ENCODE peak calls at places on chromosome 1, in five cellular contexts. One of them, this sample, is unnamed.

GRCh38 chr1:21884456-21885235 is 52.5 kb downstream of the HSPG2 start:
- DNase-seq in PC-9: no peak
- DNase-seq in colonic mucosa: no peak
- DNase-seq in H9: no peak
- DNase-seq in kidney: no peak
- DNase-seq in this sample: no peak

GRCh38 chr1:66276229-66276628 is 257.7 kb upstream of the SGIP1 start:
- DNase-seq in colonic mucosa: no peak
- DNase-seq in H9: no peak
- DNase-seq in kidney: no peak
- DNase-seq in PC-9: no peak
- DNase-seq in this sample: no peak

GRCh38 chr1:94672934-94673333 is 131.4 kb upstream of the F3 start:
- DNase-seq in colonic mucosa: no peak
- DNase-seq in PC-9: no peak
- DNase-seq in kidney: no peak
- DNase-seq in H9: no peak
- DNase-seq in this sample: peak

GRCh38 chr1:199550384-199551067 is 477.0 kb upstream of the NR5A2 start:
- DNase-seq in colonic mucosa: no peak
- DNase-seq in H9: no peak
- DNase-seq in PC-9: no peak
- DNase-seq in kidney: no peak
- DNase-seq in this sample: no peak

GRCh38 chr1:176384841-176385240 is 78.1 kb upstream of the PAPPA2 start:
- DNase-seq in colonic mucosa: no peak
- DNase-seq in PC-9: no peak
- DNase-seq in H9: no peak
- DNase-seq in kidney: no peak
- DNase-seq in this sample: no peak

GRCh38 chr1:40948741-40949528 is 30.6 kb upstream of the CTPS1 start:
- DNase-seq in PC-9: peak
- DNase-seq in H9: peak
- DNase-seq in colonic mucosa: peak
- DNase-seq in kidney: no peak
- DNase-seq in this sample: peak

GRCh38 chr1:234885601-234886000 is 243.0 kb downstream of the TOMM20 start:
- DNase-seq in PC-9: no peak
- DNase-seq in kidney: no peak
- DNase-seq in colonic mucosa: no peak
- DNase-seq in H9: no peak
- DNase-seq in this sample: no peak

GRCh38 chr1:206507395-206508129 is at the start of gene RASSF5:
- DNase-seq in colonic mucosa: peak
- DNase-seq in H9: peak
- DNase-seq in PC-9: peak
- DNase-seq in kidney: peak
- DNase-seq in this sample: peak

GRCh38 chr1:41366428-41367101 is 5.3 kb downstream of the FOXO6 start:
- DNase-seq in H9: no peak
- DNase-seq in colonic mucosa: peak
- DNase-seq in PC-9: peak
- DNase-seq in kidney: no peak
- DNase-seq in this sample: no peak

GRCh38 chr1:54886724-54887664 is at the start of gene DHCR24:
- DNase-seq in PC-9: peak
- DNase-seq in kidney: peak
- DNase-seq in colonic mucosa: peak
- DNase-seq in H9: peak
- DNase-seq in this sample: peak

GRCh38 chr1:48093147-48093546 is 96.0 kb upstream of the TRABD2B start:
- DNase-seq in colonic mucosa: peak
- DNase-seq in PC-9: no peak
- DNase-seq in H9: peak
- DNase-seq in kidney: no peak
- DNase-seq in this sample: peak

GRCh38 chr1:87939486-87939885 is 610.8 kb downstream of the LMO4 start:
- DNase-seq in colonic mucosa: no peak
- DNase-seq in PC-9: no peak
- DNase-seq in H9: no peak
- DNase-seq in kidney: no peak
- DNase-seq in this sample: no peak

GRCh38 chr1:27643626-27644368 is 8.8 kb upstream of the FGR start:
- DNase-seq in PC-9: peak
- DNase-seq in H9: peak
- DNase-seq in kidney: no peak
- DNase-seq in colonic mucosa: peak
- DNase-seq in this sample: peak

GRCh38 chr1:207050428-207050767 is 610 bp downstream of the YOD1 start:
- DNase-seq in colonic mucosa: peak
- DNase-seq in PC-9: no peak
- DNase-seq in H9: no peak
- DNase-seq in kidney: no peak
- DNase-seq in this sample: no peak

GRCh38 chr1:41109316-41110263 is 88.1 kb upstream of the SLFNL1 start:
- DNase-seq in colonic mucosa: peak
- DNase-seq in PC-9: peak
- DNase-seq in kidney: no peak
- DNase-seq in H9: no peak
- DNase-seq in this sample: no peak

GRCh38 chr1:212186427-212187207 is 98.6 kb upstream of the PPP2R5A start:
- DNase-seq in kidney: no peak
- DNase-seq in H9: no peak
- DNase-seq in colonic mucosa: peak
- DNase-seq in PC-9: no peak
- DNase-seq in this sample: no peak

GRCh38 chr1:33346921-33347649 is 26.2 kb upstream of the A3GALT2 start:
- DNase-seq in PC-9: peak
- DNase-seq in kidney: no peak
- DNase-seq in H9: no peak
- DNase-seq in colonic mucosa: peak
- DNase-seq in this sample: no peak

GRCh38 chr1:33343539-33343938 is 22.6 kb upstream of the A3GALT2 start:
- DNase-seq in H9: no peak
- DNase-seq in colonic mucosa: no peak
- DNase-seq in kidney: no peak
- DNase-seq in PC-9: no peak
- DNase-seq in this sample: no peak

GRCh38 chr1:33342041-33342723 is 21.3 kb upstream of the A3GALT2 start:
- DNase-seq in PC-9: peak
- DNase-seq in colonic mucosa: peak
- DNase-seq in kidney: peak
- DNase-seq in H9: peak
- DNase-seq in this sample: peak

GRCh38 chr1:33347650-33347992 is 26.7 kb upstream of the A3GALT2 start:
- DNase-seq in kidney: no peak
- DNase-seq in H9: no peak
- DNase-seq in colonic mucosa: peak
- DNase-seq in PC-9: no peak
- DNase-seq in this sample: no peak

GRCh38 chr1:33344896-33345295 is 24.0 kb upstream of the A3GALT2 start:
- DNase-seq in kidney: no peak
- DNase-seq in H9: no peak
- DNase-seq in PC-9: no peak
- DNase-seq in colonic mucosa: no peak
- DNase-seq in this sample: no peak
- H3K27ac ChIP-seq in kidney: peak
- H3K27ac ChIP-seq in H9: no peak
- H3K27ac ChIP-seq in PC-9: peak
- H3K27ac ChIP-seq in colonic mucosa: no peak
- H3K27ac ChIP-seq in this sample: no peak

GRCh38 chr1:160425847-160426246 is 25.5 kb downstream of the VANGL2 start:
- DNase-seq in colonic mucosa: no peak
- DNase-seq in kidney: no peak
- DNase-seq in PC-9: no peak
- DNase-seq in H9: no peak
- DNase-seq in this sample: no peak
- TF ChIP-seq CTCF in colonic mucosa: no peak
- TF ChIP-seq CTCF in kidney: no peak
- TF ChIP-seq CTCF in PC-9: no peak
- TF ChIP-seq CTCF in H9: no peak
- TF ChIP-seq CTCF in this sample: no peak

GRCh38 chr1:30783244-30783915 is 25.8 kb upstream of the LAPTM5 start:
- DNase-seq in PC-9: no peak
- DNase-seq in kidney: peak
- DNase-seq in colonic mucosa: no peak
- DNase-seq in H9: no peak
- DNase-seq in this sample: no peak

GRCh38 chr1:30780409-30780808 is 22.8 kb upstream of the LAPTM5 start:
- DNase-seq in colonic mucosa: no peak
- DNase-seq in kidney: no peak
- DNase-seq in PC-9: no peak
- DNase-seq in H9: no peak
- DNase-seq in this sample: no peak

GRCh38 chr1:30781906-30782305 is 24.3 kb upstream of the LAPTM5 start:
- DNase-seq in PC-9: no peak
- DNase-seq in colonic mucosa: no peak
- DNase-seq in kidney: peak
- DNase-seq in H9: no peak
- DNase-seq in this sample: no peak

GRCh38 chr1:30785181-30785580 is 27.6 kb upstream of the LAPTM5 start:
- DNase-seq in H9: no peak
- DNase-seq in PC-9: no peak
- DNase-seq in colonic mucosa: no peak
- DNase-seq in kidney: peak
- DNase-seq in this sample: no peak

GRCh38 chr1:30782361-30783243 is 25.0 kb upstream of the LAPTM5 start:
- DNase-seq in H9: peak
- DNase-seq in kidney: peak
- DNase-seq in colonic mucosa: peak
- DNase-seq in PC-9: peak
- DNase-seq in this sample: peak
- H3K27ac ChIP-seq in H9: no peak
- H3K27ac ChIP-seq in kidney: no peak
- H3K27ac ChIP-seq in colonic mucosa: no peak
- H3K27ac ChIP-seq in PC-9: no peak
- H3K27ac ChIP-seq in this sample: no peak

GRCh38 chr1:11674488-11674887 is 6.5 kb downstream of the MAD2L2 start:
- DNase-seq in kidney: no peak
- DNase-seq in PC-9: no peak
- DNase-seq in H9: no peak
- DNase-seq in colonic mucosa: no peak
- DNase-seq in this sample: no peak
- TF ChIP-seq CTCF in kidney: no peak
- TF ChIP-seq CTCF in PC-9: no peak
- TF ChIP-seq CTCF in H9: no peak
- TF ChIP-seq CTCF in colonic mucosa: no peak
- TF ChIP-seq CTCF in this sample: no peak

DNA sequence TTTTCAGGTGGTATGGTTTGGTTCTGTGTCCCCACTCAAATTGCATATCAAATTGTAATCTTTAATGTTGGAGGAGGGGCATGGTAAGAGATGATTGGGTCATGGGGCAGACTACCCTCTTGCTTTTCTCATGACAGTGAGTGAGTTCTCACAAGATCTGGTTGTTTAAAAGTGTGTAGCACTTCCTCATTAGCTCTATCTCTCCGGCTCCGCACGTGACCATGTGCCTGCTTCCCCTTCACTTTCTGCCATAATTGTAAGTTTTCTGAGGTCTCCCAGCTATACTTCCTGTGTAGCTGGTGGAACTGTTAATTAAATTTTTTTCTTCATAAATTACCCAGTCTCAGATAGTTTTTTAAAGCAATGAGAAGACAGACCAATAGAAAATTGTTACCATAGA is 843.2 kb downstream of the AMY1C start:
- DNase-seq in PC-9: no peak
- DNase-seq in H9: no peak
- DNase-seq in colonic mucosa: no peak
- DNase-seq in kidney: no peak
- DNase-seq in this sample: no peak
- H3K27ac ChIP-seq in PC-9: no peak
- H3K27ac ChIP-seq in H9: no peak
- H3K27ac ChIP-seq in colonic mucosa: no peak
- H3K27ac ChIP-seq in kidney: no peak
- H3K27ac ChIP-seq in this sample: no peak

DNA sequence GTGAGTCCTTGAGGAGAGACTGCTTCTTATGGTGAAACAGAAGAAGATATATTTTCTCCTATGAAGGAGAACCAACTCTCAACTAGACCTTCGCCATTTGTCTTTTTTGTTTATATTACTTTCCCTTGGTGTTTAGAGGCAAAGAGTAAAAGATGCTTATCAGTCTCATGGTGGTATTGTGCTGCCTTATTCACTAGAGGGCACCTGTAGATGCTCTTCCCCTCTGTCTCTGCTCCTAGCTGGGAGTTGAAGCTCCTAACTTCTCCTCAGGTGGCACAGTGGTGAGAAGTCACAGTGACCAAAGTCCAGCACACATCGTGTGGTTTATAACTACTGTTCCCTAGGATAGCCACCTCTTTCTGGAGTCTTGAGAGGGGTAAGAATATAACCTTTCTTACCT is 1359.6 kb downstream of the PLA2G4A start:
- DNase-seq in colonic mucosa: no peak
- DNase-seq in H9: no peak
- DNase-seq in PC-9: no peak
- DNase-seq in kidney: no peak
- DNase-seq in this sample: no peak
- TF ChIP-seq CTCF in colonic mucosa: no peak
- TF ChIP-seq CTCF in H9: peak
- TF ChIP-seq CTCF in PC-9: no peak
- TF ChIP-seq CTCF in kidney: no peak
- TF ChIP-seq CTCF in this sample: peak

GRCh38 chr1:150263549-150263948 is 5.3 kb downstream of the APH1A start:
- DNase-seq in colonic mucosa: no peak
- DNase-seq in H9: no peak
- DNase-seq in PC-9: no peak
- DNase-seq in kidney: no peak
- DNase-seq in this sample: no peak
- H3K27ac ChIP-seq in colonic mucosa: no peak
- H3K27ac ChIP-seq in H9: no peak
- H3K27ac ChIP-seq in PC-9: peak
- H3K27ac ChIP-seq in kidney: no peak
- H3K27ac ChIP-seq in this sample: no peak

GRCh38 chr1:156160000-156160743 is 6.8 kb downstream of the SEMA4A start:
- DNase-seq in PC-9: no peak
- DNase-seq in kidney: peak
- DNase-seq in colonic mucosa: no peak
- DNase-seq in H9: no peak
- DNase-seq in this sample: no peak

GRCh38 chr1:156157506-156157905 is 4.1 kb downstream of the SEMA4A start:
- DNase-seq in PC-9: no peak
- DNase-seq in H9: no peak
- DNase-seq in colonic mucosa: no peak
- DNase-seq in kidney: no peak
- DNase-seq in this sample: no peak

GRCh38 chr1:156155760-156156495 is 2.5 kb downstream of the SEMA4A start:
- DNase-seq in kidney: no peak
- DNase-seq in colonic mucosa: no peak
- DNase-seq in PC-9: no peak
- DNase-seq in H9: no peak
- DNase-seq in this sample: no peak

GRCh38 chr1:156160744-156161181 is 7.4 kb downstream of the SEMA4A start:
- DNase-seq in kidney: peak
- DNase-seq in colonic mucosa: peak
- DNase-seq in PC-9: no peak
- DNase-seq in H9: peak
- DNase-seq in this sample: peak

GRCh38 chr1:156157974-156158373 is 4.6 kb downstream of the SEMA4A start:
- DNase-seq in colonic mucosa: no peak
- DNase-seq in PC-9: no peak
- DNase-seq in H9: no peak
- DNase-seq in kidney: no peak
- DNase-seq in this sample: no peak
- TF ChIP-seq CTCF in colonic mucosa: no peak
- TF ChIP-seq CTCF in PC-9: no peak
- TF ChIP-seq CTCF in H9: no peak
- TF ChIP-seq CTCF in kidney: no peak
- TF ChIP-seq CTCF in this sample: no peak